ENCODE peak calls at places on chromosomes 11 and 22, in six cellular contexts. A, R, W, L, G and K are unnamed samples.

GRCh38 chr11:94854770-94855633 is 86.8 kb downstream of the AMOTL1 start:
- DNase-seq in A (no peak), R (no peak), W (no peak), L (no peak), G (no peak), K (no peak)

GRCh38 chr11:13189561-13190435 is 87.8 kb upstream of the BMAL1 start:
- DNase-seq in A (no peak), R (no peak), W (no peak), L (no peak), G (no peak), K (no peak)

GRCh38 chr11:79119491-79120284 is 321.1 kb downstream of the TENM4 start:
- DNase-seq in A (no peak), R (no peak), W (no peak), L (peak), G (no peak), K (no peak)

GRCh38 chr11:2541881-2542361 is 97.1 kb downstream of the KCNQ1 start:
- DNase-seq in A (no peak), R (no peak), W (no peak), L (peak), G (no peak), K (no peak)

GRCh38 chr22:48276933-48277867 is 1514.8 kb downstream of the TBC1D22A start:
- DNase-seq in A (no peak), R (no peak), W (no peak), L (peak), G (no peak), K (no peak)

GRCh38 chr22:42376721-42377177 is 55.5 kb downstream of the NFAM1 start:
- DNase-seq in A (peak), R (no peak), W (no peak), L (peak), G (no peak), K (no peak)

GRCh38 chr11:133522344-133522743 is 10.0 kb downstream of the OPCML start:
- DNase-seq in A (no peak), R (no peak), W (no peak), L (no peak), G (no peak), K (no peak)

GRCh38 chr11:115317428-115318185 is 186.6 kb downstream of the CADM1 start:
- DNase-seq in A (peak), R (no peak), W (no peak), L (no peak), G (no peak), K (no peak)

GRCh38 chr11:7571640-7572000 is 57.8 kb downstream of the PPFIBP2 start:
- DNase-seq in A (peak), R (peak), W (no peak), L (peak), G (no peak), K (no peak)

GRCh38 chr11:31060880-31061279 is 308.7 kb downstream of the DCDC1 start:
- DNase-seq in A (peak), R (no peak), W (no peak), L (no peak), G (no peak), K (no peak)

GRCh38 chr11:93630037-93630436 is 31.4 kb upstream of the CEP295 start:
- DNase-seq in A (no peak), R (no peak), W (no peak), L (no peak), G (no peak), K (no peak)

GRCh38 chr11:126007263-126007662 is 55.4 kb downstream of the CDON start:
- DNase-seq in A (peak), R (peak), W (no peak), L (no peak), G (no peak), K (no peak)

GRCh38 chr11:13954591-13954990 is 7.9 kb upstream of the SPON1 start:
- DNase-seq in A (no peak), R (no peak), W (no peak), L (no peak), G (no peak), K (no peak)

GRCh38 chr11:104151404-104152204 is 12.3 kb downstream of the PDGFD start:
- DNase-seq in A (no peak), R (no peak), W (no peak), L (no peak), G (no peak), K (no peak)

GRCh38 chr22:43031617-43032016 is 16.7 kb upstream of the PACSIN2 start:
- DNase-seq in A (no peak), R (no peak), W (no peak), L (no peak), G (no peak), K (no peak)

GRCh38 chr11:128519353-128519752 is 68.0 kb downstream of the ETS1 start:
- DNase-seq in A (no peak), R (no peak), W (no peak), L (no peak), G (no peak), K (no peak)

GRCh38 chr11:17743026-17743807 is 8.6 kb downstream of the KCNC1 start:
- DNase-seq in A (no peak), R (no peak), W (no peak), L (no peak), G (no peak), K (no peak)

GRCh38 chr11:64001552-64002427 is 15.6 kb downstream of the OTUB1 start:
- DNase-seq in A (no peak), R (no peak), W (no peak), L (no peak), G (no peak), K (no peak)

GRCh38 chr11:73423506-73423905 is 47.3 kb downstream of the RELT start:
- DNase-seq in A (no peak), R (no peak), W (no peak), L (no peak), G (no peak), K (no peak)

GRCh38 chr22:42905702-42906183 is 48.7 kb upstream of the ARFGAP3 start:
- DNase-seq in A (no peak), R (no peak), W (no peak), L (no peak), G (no peak), K (no peak)

GRCh38 chr11:85823816-85824215 is 12.9 kb upstream of the SYTL2 start:
- DNase-seq in A (peak), R (no peak), W (peak), L (no peak), G (peak), K (peak)

GRCh38 chr11:47360341-47360740 is 7.8 kb upstream of the MYBPC3 start:
- DNase-seq in A (no peak), R (no peak), W (no peak), L (no peak), G (no peak), K (no peak)

GRCh38 chr11:33761471-33761870 is 12.8 kb downstream of the FBXO3 start:
- DNase-seq in A (no peak), R (no peak), W (no peak), L (no peak), G (no peak), K (no peak)

GRCh38 chr11:134643519-134644042 is 231.5 kb upstream of the B3GAT1 start:
- DNase-seq in A (no peak), R (no peak), W (no peak), L (peak), G (no peak), K (no peak)

GRCh38 chr11:10592331-10592730 is 23.9 kb upstream of the LYVE1 start:
- DNase-seq in A (peak), R (no peak), W (no peak), L (no peak), G (no peak), K (no peak)

GRCh38 chr22:49930596-49931412 is 12.4 kb downstream of the CRELD2 start:
- DNase-seq in A (peak), R (peak), W (no peak), L (no peak), G (no peak), K (peak)

GRCh38 chr11:68982134-68982533 is 1.3 kb upstream of the MRGPRD start:
- DNase-seq in A (no peak), R (no peak), W (no peak), L (no peak), G (no peak), K (no peak)

GRCh38 chr11:115349427-115349826 is 154.8 kb downstream of the CADM1 start:
- DNase-seq in A (no peak), R (no peak), W (no peak), L (no peak), G (no peak), K (no peak)

GRCh38 chr11:103448966-103449365 is 339.7 kb downstream of the DYNC2H1 start:
- DNase-seq in A (no peak), R (no peak), W (no peak), L (no peak), G (no peak), K (no peak)

GRCh38 chr22:43118024-43118849 is 7.7 kb downstream of the BIK start:
- DNase-seq in A (no peak), R (peak), W (no peak), L (no peak), G (no peak), K (no peak)

GRCh38 chr11:6259638-6260019 is at the start of gene CCKBR:
- DNase-seq in A (no peak), R (no peak), W (no peak), L (no peak), G (no peak), K (peak)

GRCh38 chr22:49676783-49677494 is 150.7 kb downstream of the BRD1 start:
- DNase-seq in A (no peak), R (no peak), W (no peak), L (peak), G (no peak), K (no peak)

GRCh38 chr11:125201525-125202121 is 37.1 kb downstream of the PKNOX2 start:
- DNase-seq in A (peak), R (no peak), W (no peak), L (no peak), G (no peak), K (no peak)

GRCh38 chr22:29587938-29588699 is 7.2 kb upstream of the NIPSNAP1 start:
- DNase-seq in A (peak), R (no peak), W (no peak), L (no peak), G (no peak), K (no peak)

GRCh38 chr11:3609416-3610265 is 32.2 kb downstream of the ART5 start:
- DNase-seq in A (peak), R (peak), W (no peak), L (peak), G (no peak), K (no peak)

GRCh38 chr11:69903206-69903605 is 84.0 kb upstream of the FGF3 start:
- DNase-seq in A (no peak), R (no peak), W (no peak), L (no peak), G (no peak), K (no peak)

GRCh38 chr11:3123316-3123715 is 41.8 kb downstream of the OSBPL5 start:
- DNase-seq in A (no peak), R (no peak), W (no peak), L (peak), G (no peak), K (no peak)

GRCh38 chr22:46085831-46086576 is 64.3 kb upstream of the PPARA start:
- DNase-seq in A (no peak), R (peak), W (no peak), L (peak), G (no peak), K (no peak)